ENCODE peak calls at places on chromosomes 4 and X, in four cellular contexts. M is mesendoderm, L is H9, H is H1. D is an unnamed sample.

GRCh38 chr4:183876268-183876934 is 28.7 kb upstream of the STOX2 start:
- DNase-seq in M (no peak), L (no peak), H (no peak), D (peak)

GRCh38 chr4:84582988-84583870 is at the start of gene CDS1:
- DNase-seq in M (peak), L (peak), H (peak), D (no peak)

GRCh38 chr4:109675181-109675580 is 28.1 kb downstream of the CASP6 start:
- DNase-seq in M (no peak), L (no peak), H (no peak), D (no peak)

GRCh38 chr4:138522366-138522765 is 280.2 kb upstream of the SLC7A11 start:
- DNase-seq in M (peak), L (peak), H (no peak), D (peak)

GRCh38 chrX:9379697-9380551 is 84.9 kb upstream of the TBL1X start:
- DNase-seq in M (no peak), L (no peak), H (no peak), D (peak)

GRCh38 chr4:138972956-138973819 is 42.4 kb upstream of the NOCT start:
- DNase-seq in M (peak), L (peak), H (peak), D (no peak)

GRCh38 chrX:110665636-110666035 is 130.0 kb downstream of the CHRDL1 start:
- DNase-seq in M (peak), L (peak), H (peak), D (peak)

GRCh38 chr4:175385797-175386196 is 426.3 kb downstream of the GPM6A start:
- DNase-seq in M (no peak), L (no peak), H (no peak), D (peak)

GRCh38 chr4:157521916-157522315 is 301.4 kb downstream of the GRIA2 start:
- DNase-seq in M (no peak), L (no peak), H (no peak), D (no peak)

GRCh38 chrX:44343412-44343942 is at the start of gene EFHC2:
- DNase-seq in M (peak), L (peak), H (peak), D (no peak)

GRCh38 chr4:147477439-147477838 is 3.5 kb upstream of the EDNRA start:
- DNase-seq in M (no peak), L (no peak), H (no peak), D (no peak)

GRCh38 chr4:41525129-41525528 is 12.8 kb upstream of the LIMCH1 start:
- DNase-seq in M (peak), L (peak), H (no peak), D (peak)

GRCh38 chr4:71816676-71817303 is 32.9 kb upstream of the GC start:
- DNase-seq in M (no peak), L (no peak), H (no peak), D (no peak)

GRCh38 chr4:5711479-5712184 is 631 bp downstream of the EVC start:
- DNase-seq in M (peak), L (peak), H (peak), D (peak)

GRCh38 chrX:147738260-147738659 is 173.5 kb upstream of the FMR1 start:
- DNase-seq in M (no peak), L (no peak), H (no peak), D (no peak)

GRCh38 chrX:119222932-119223331 is 13.2 kb upstream of the PGRMC1 start:
- DNase-seq in M (no peak), L (no peak), H (no peak), D (no peak)

GRCh38 chr4:54556587-54556986 is 101.2 kb upstream of the KIT start:
- DNase-seq in M (no peak), L (no peak), H (no peak), D (no peak)

GRCh38 chrX:116031331-116031730 is 139.2 kb upstream of the AGTR2 start:
- DNase-seq in M (no peak), L (no peak), H (no peak), D (no peak)

GRCh38 chr4:102027961-102028360 is 237.4 kb downstream of the BANK1 start:
- DNase-seq in M (no peak), L (no peak), H (no peak), D (no peak)

GRCh38 chr4:138163171-138163570 is 79.0 kb downstream of the SLC7A11 start:
- DNase-seq in M (no peak), L (no peak), H (no peak), D (no peak)

GRCh38 chr4:176422031-176422430 is 102.3 kb downstream of the SPCS3 start:
- DNase-seq in M (no peak), L (no peak), H (no peak), D (peak)

GRCh38 chr4:103645991-103646390 is 73.8 kb downstream of the TACR3 start:
- DNase-seq in M (no peak), L (no peak), H (no peak), D (no peak)

GRCh38 chr4:22850055-22850454 is 157.3 kb downstream of the GBA3 start:
- DNase-seq in M (no peak), L (no peak), H (no peak), D (no peak)

GRCh38 chr4:106671711-106672110 is 303.1 kb upstream of the GIMD1 start:
- DNase-seq in M (no peak), L (no peak), H (no peak), D (no peak)

GRCh38 chr4:172786039-172786792 is 382.4 kb upstream of the GALNT7 start:
- DNase-seq in M (no peak), L (no peak), H (no peak), D (peak)

GRCh38 chrX:30971761-30972603 is 82.9 kb upstream of the TAB3 start:
- DNase-seq in M (peak), L (peak), H (no peak), D (peak)

GRCh38 chr4:185472063-185472542 is 570 bp upstream of the CCDC110 start:
- DNase-seq in M (no peak), L (no peak), H (no peak), D (no peak)

GRCh38 chr4:113325876-113326615 is 276.6 kb downstream of the ANK2 start:
- DNase-seq in M (no peak), L (no peak), H (no peak), D (no peak)

GRCh38 chr4:98930311-98930865 is 1.5 kb upstream of the EIF4E start:
- DNase-seq in M (no peak), L (no peak), H (no peak), D (no peak)

DNA sequence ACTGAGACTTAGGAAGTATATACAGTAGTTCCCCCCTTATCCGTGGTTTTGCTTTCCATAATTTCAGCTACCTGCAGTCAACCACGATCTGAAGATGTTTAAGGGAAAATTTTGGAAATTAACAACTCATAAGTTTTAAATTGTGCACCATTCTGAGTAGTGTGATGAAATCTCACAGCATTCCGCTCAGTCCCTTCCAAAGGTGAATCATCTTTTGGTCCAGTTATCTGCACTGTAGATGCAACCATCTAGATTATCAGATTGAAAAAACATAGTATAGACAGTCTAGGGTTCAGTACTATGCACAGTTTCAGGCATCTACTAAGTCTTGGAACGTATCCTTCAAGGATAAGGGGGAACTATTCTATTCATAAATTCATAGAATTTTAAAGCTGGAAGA is 109.0 kb downstream of the ANXA3 start:
- DNase-seq in M (no peak), L (no peak), H (no peak), D (no peak)
- H4K5ac ChIP-seq in M (no peak), L (no peak), H (no peak), D (no peak)

DNA sequence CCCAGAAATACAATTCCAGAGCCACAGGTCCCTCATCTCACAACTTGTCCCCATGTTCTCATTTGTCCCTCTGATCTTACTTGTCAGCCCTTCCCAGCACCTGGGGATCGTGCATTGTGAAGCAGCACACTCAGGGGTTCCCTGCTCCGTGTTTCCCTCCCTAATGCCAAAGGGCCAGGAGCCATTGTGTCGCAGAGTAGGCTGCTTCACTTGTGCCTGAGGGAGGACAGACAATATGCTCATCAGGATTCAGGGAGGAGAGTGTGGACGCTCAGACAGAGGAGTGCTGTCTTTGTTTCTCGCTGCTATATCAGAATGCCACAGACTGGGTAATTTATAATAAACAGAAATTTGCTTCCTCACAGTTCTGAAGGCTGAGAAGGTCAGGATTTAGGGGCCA is 315.3 kb downstream of the TRIML1 start:
- DNase-seq in M (no peak), L (no peak), H (no peak), D (no peak)
- H4K5ac ChIP-seq in M (no peak), L (no peak), H (no peak), D (no peak)

DNA sequence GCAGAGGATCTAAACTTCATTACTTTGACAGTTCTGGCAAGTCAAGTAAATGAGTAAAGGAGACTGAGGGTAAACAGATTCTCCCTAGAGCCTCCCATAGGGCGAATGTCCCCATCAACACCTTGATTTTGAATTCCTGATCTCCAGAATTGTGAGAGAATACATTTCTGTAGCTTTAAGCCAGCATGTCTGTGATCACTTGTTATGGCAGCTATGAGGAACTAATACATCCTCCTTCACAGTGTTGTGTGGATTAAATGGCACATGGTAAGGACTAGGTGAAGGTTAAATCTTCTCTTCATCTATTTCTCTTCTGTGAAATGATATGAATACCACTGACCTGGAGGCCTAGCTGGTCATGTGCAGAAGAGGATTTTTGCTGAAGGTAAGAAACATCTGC is 137.3 kb downstream of the CPEB2 start:
- DNase-seq in M (no peak), L (no peak), H (no peak), D (no peak)
- H4K5ac ChIP-seq in M (no peak), L (no peak), H (no peak), D (no peak)

GRCh38 chr4:142085631-142086292 is 449.4 kb downstream of the IL15 start:
- DNase-seq in M (no peak), L (no peak), H (no peak), D (no peak)
- H4K5ac ChIP-seq in M (no peak), L (no peak), H (no peak), D (no peak)

GRCh38 chr4:129498626-129499025 is 402.7 kb downstream of the C4orf33 start:
- DNase-seq in M (no peak), L (no peak), H (no peak), D (no peak)
- H4K5ac ChIP-seq in M (no peak), L (no peak), H (no peak), D (no peak)

GRCh38 chr4:31979988-31980387 is 1259.8 kb downstream of the PCDH7 start:
- DNase-seq in M (no peak), L (no peak), H (no peak), D (no peak)
- H4K5ac ChIP-seq in M (no peak), L (no peak), H (no peak), D (no peak)

D was measured in IMR-90.